ENCODE peak calls at places on chromosome 14, in seven cellular contexts. One of them, this sample, is unnamed.
A peak's percentile ranks its signal among the peaks of the same experiment; 100 is the strongest.

GRCh38 chr14:62123959-62124358 is 361.7 kb downstream of the SNAPC1 start:
- DNase-seq in neural progenitor cell: no peak
- DNase-seq in PC-9: no peak
- DNase-seq in heart right ventricle: no peak
- DNase-seq in BE2C: no peak
- DNase-seq in foreskin fibroblast: no peak
- DNase-seq in left ventricle myocardium inferior: no peak
- DNase-seq in this sample: no peak

GRCh38 chr14:92458959-92459478 is 54.6 kb upstream of the RIN3 start:
- DNase-seq in BE2C: no peak
- DNase-seq in heart right ventricle: no peak
- DNase-seq in foreskin fibroblast: no peak
- DNase-seq in neural progenitor cell: no peak
- DNase-seq in PC-9: no peak
- DNase-seq in left ventricle myocardium inferior: no peak
- DNase-seq in this sample: no peak

GRCh38 chr14:83826838-83827237 is 1703.1 kb upstream of the FLRT2 start:
- DNase-seq in heart right ventricle: no peak
- DNase-seq in PC-9: no peak
- DNase-seq in foreskin fibroblast: peak; percentile 79
- DNase-seq in left ventricle myocardium inferior: no peak
- DNase-seq in neural progenitor cell: no peak
- DNase-seq in BE2C: no peak
- DNase-seq in this sample: no peak

GRCh38 chr14:53376064-53376463 is 222.9 kb upstream of the DDHD1 start:
- DNase-seq in neural progenitor cell: no peak
- DNase-seq in heart right ventricle: no peak
- DNase-seq in PC-9: no peak
- DNase-seq in left ventricle myocardium inferior: no peak
- DNase-seq in BE2C: no peak
- DNase-seq in foreskin fibroblast: no peak
- DNase-seq in this sample: no peak

GRCh38 chr14:98959410-98959809 is 312.6 kb downstream of the BCL11B start:
- DNase-seq in PC-9: no peak
- DNase-seq in left ventricle myocardium inferior: no peak
- DNase-seq in foreskin fibroblast: no peak
- DNase-seq in heart right ventricle: no peak
- DNase-seq in neural progenitor cell: no peak
- DNase-seq in BE2C: no peak
- DNase-seq in this sample: no peak

GRCh38 chr14:90717916-90718315 is 98.3 kb downstream of the TTC7B start:
- DNase-seq in foreskin fibroblast: peak; percentile 54
- DNase-seq in PC-9: no peak
- DNase-seq in BE2C: no peak
- DNase-seq in left ventricle myocardium inferior: no peak
- DNase-seq in heart right ventricle: no peak
- DNase-seq in neural progenitor cell: no peak
- DNase-seq in this sample: no peak

GRCh38 chr14:76149196-76149595 is 2.5 kb upstream of the GPATCH2L start:
- DNase-seq in BE2C: no peak
- DNase-seq in heart right ventricle: no peak
- DNase-seq in left ventricle myocardium inferior: no peak
- DNase-seq in neural progenitor cell: no peak
- DNase-seq in foreskin fibroblast: no peak
- DNase-seq in PC-9: no peak
- DNase-seq in this sample: no peak

GRCh38 chr14:57982802-57983201 is 116.9 kb upstream of the SLC35F4 start:
- DNase-seq in neural progenitor cell: peak; percentile 63
- DNase-seq in BE2C: peak; percentile 36
- DNase-seq in foreskin fibroblast: no peak
- DNase-seq in left ventricle myocardium inferior: no peak
- DNase-seq in PC-9: no peak
- DNase-seq in heart right ventricle: no peak
- DNase-seq in this sample: peak; percentile 32

GRCh38 chr14:71665781-71666180 is 266.4 kb upstream of the RGS6 start:
- DNase-seq in PC-9: no peak
- DNase-seq in neural progenitor cell: no peak
- DNase-seq in heart right ventricle: no peak
- DNase-seq in left ventricle myocardium inferior: no peak
- DNase-seq in BE2C: no peak
- DNase-seq in foreskin fibroblast: no peak
- DNase-seq in this sample: no peak

GRCh38 chr14:69648480-69649414 is 37.4 kb downstream of the SUSD6 start:
- DNase-seq in neural progenitor cell: no peak
- DNase-seq in foreskin fibroblast: peak; percentile 60
- DNase-seq in BE2C: no peak
- DNase-seq in heart right ventricle: no peak
- DNase-seq in PC-9: peak; percentile 34
- DNase-seq in left ventricle myocardium inferior: no peak
- DNase-seq in this sample: no peak

GRCh38 chr14:81400202-81400678 is at the start of gene STON2:
- DNase-seq in foreskin fibroblast: peak; percentile 69
- DNase-seq in PC-9: peak; percentile 91
- DNase-seq in heart right ventricle: peak; percentile 19
- DNase-seq in BE2C: peak; percentile 46
- DNase-seq in left ventricle myocardium inferior: no peak
- DNase-seq in neural progenitor cell: no peak
- DNase-seq in this sample: no peak

GRCh38 chr14:65352964-65353530 is 59.5 kb upstream of the FUT8 start:
- DNase-seq in heart right ventricle: no peak
- DNase-seq in foreskin fibroblast: peak; percentile 63
- DNase-seq in neural progenitor cell: no peak
- DNase-seq in PC-9: peak; percentile 89
- DNase-seq in left ventricle myocardium inferior: no peak
- DNase-seq in BE2C: no peak
- DNase-seq in this sample: no peak

GRCh38 chr14:80491562-80492139 is 280.3 kb upstream of the DIO2 start:
- DNase-seq in heart right ventricle: no peak
- DNase-seq in left ventricle myocardium inferior: no peak
- DNase-seq in BE2C: no peak
- DNase-seq in neural progenitor cell: no peak
- DNase-seq in PC-9: no peak
- DNase-seq in foreskin fibroblast: no peak
- DNase-seq in this sample: no peak

GRCh38 chr14:88209273-88209672 is 113.8 kb downstream of the KCNK10 start:
- DNase-seq in foreskin fibroblast: no peak
- DNase-seq in PC-9: no peak
- DNase-seq in BE2C: no peak
- DNase-seq in heart right ventricle: no peak
- DNase-seq in neural progenitor cell: no peak
- DNase-seq in left ventricle myocardium inferior: no peak
- DNase-seq in this sample: no peak

GRCh38 chr14:71070169-71070568 is 162.9 kb downstream of the PCNX1 start:
- DNase-seq in neural progenitor cell: no peak
- DNase-seq in heart right ventricle: no peak
- DNase-seq in left ventricle myocardium inferior: no peak
- DNase-seq in BE2C: no peak
- DNase-seq in PC-9: no peak
- DNase-seq in foreskin fibroblast: peak; percentile 67
- DNase-seq in this sample: no peak

DNA sequence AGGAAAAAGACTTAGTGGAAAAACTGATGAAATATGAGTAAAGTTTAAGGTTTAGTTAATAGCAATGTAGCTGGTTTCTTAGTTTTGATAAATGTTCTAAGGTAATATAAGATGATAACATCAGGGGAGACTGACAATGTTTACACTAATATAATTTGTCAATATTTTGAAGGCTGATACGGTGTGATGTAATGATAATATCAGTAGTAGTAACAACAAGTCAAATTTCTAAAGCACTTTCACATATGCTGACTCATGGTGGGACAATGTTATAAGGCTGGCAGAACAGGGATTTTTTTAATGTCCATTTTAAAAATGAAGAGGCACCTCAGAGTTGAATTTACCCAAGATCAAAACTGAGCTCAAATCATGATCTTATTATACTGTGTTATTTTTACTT is 2.5 kb upstream of the FLRT2 start:
- DNase-seq in foreskin fibroblast: peak; percentile 55
- DNase-seq in neural progenitor cell: no peak
- DNase-seq in PC-9: no peak
- DNase-seq in heart right ventricle: no peak
- DNase-seq in left ventricle myocardium inferior: no peak
- DNase-seq in BE2C: no peak
- DNase-seq in this sample: no peak
- H3K4me3 ChIP-seq in foreskin fibroblast: no peak overlapping the region
- H3K4me3 ChIP-seq in neural progenitor cell: no peak overlapping the region
- H3K4me3 ChIP-seq in PC-9: no peak overlapping the region
- H3K4me3 ChIP-seq in heart right ventricle: no peak overlapping the region
- H3K4me3 ChIP-seq in left ventricle myocardium inferior: no peak overlapping the region
- H3K4me3 ChIP-seq in BE2C: no peak overlapping the region
- H3K4me3 ChIP-seq in this sample: no peak overlapping the region

DNA sequence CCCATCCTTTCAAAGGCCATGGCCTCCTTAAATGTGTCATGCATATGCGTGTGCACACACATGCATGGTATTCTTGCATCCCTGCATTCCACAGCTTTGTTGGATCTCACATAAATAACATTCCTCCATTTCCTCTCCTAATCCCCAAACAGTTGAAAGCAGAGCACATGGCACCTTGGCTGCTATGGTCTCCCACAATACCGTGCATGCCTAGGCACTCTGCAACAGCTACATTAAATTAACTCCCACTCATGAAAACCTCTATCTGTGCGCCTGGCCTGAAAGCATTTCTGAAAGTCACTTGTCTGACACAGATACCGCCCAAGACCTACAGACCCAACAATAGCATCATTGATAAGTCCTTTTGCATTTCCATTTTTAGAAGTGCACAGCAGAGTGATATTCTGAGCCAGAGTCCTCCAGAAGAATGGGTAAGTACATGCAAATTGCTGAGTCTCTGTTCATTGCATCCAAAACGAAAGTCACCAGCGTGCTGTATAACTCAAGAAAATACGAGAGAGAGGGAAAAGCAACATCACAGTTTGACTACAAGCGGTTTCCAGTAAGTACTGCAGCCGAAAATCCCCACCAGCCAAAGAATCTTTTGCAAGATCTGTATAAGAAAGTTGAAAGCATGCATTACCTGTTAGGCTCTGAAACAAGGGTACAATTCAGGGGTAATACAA is 436 bp downstream of the ASB2 start:
- DNase-seq in left ventricle myocardium inferior: no peak
- DNase-seq in BE2C: no peak
- DNase-seq in PC-9: no peak
- DNase-seq in foreskin fibroblast: no peak
- DNase-seq in heart right ventricle: no peak
- DNase-seq in neural progenitor cell: no peak
- DNase-seq in this sample: no peak
- H3K4me3 ChIP-seq in left ventricle myocardium inferior: peak overlapping the region; percentile 67
- H3K4me3 ChIP-seq in BE2C: no peak overlapping the region
- H3K4me3 ChIP-seq in PC-9: no peak overlapping the region
- H3K4me3 ChIP-seq in foreskin fibroblast: peak overlapping the region; percentile 5
- H3K4me3 ChIP-seq in heart right ventricle: peak overlapping the region; percentile 47
- H3K4me3 ChIP-seq in neural progenitor cell: no peak overlapping the region
- H3K4me3 ChIP-seq in this sample: no peak overlapping the region

DNA sequence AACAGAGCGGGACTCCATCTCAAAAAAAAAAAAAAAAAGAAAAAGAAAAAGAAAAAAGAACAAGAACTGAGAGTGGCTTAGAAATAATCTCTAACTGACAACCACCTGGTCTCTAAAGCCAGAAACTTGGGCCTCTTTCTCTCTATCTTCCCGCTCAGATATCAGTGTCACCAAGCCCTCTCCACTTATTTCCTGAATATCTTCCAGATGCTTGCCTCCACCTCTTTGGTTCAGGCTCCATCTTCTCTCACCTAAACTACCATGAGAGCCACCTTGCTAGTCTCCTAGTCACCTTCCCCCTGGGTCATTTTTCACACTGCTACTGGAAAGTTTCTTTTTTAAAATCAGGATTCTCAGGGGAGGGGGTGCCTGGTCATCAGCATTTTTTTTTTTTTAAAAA is 1.8 kb upstream of the TM9SF1 start:
- DNase-seq in neural progenitor cell: no peak
- DNase-seq in heart right ventricle: no peak
- DNase-seq in PC-9: no peak
- DNase-seq in left ventricle myocardium inferior: no peak
- DNase-seq in foreskin fibroblast: no peak
- DNase-seq in BE2C: no peak
- DNase-seq in this sample: no peak
- H3K4me3 ChIP-seq in neural progenitor cell: no peak overlapping the region
- H3K4me3 ChIP-seq in heart right ventricle: no peak overlapping the region
- H3K4me3 ChIP-seq in PC-9: peak overlapping the region; percentile 71
- H3K4me3 ChIP-seq in left ventricle myocardium inferior: peak overlapping the region; percentile 100
- H3K4me3 ChIP-seq in foreskin fibroblast: no peak overlapping the region
- H3K4me3 ChIP-seq in BE2C: no peak overlapping the region
- H3K4me3 ChIP-seq in this sample: peak overlapping the region; percentile 95

GRCh38 chr14:104968541-104969401 is 9.4 kb downstream of the AHNAK2 start:
- DNase-seq in foreskin fibroblast: peak; percentile 62
- DNase-seq in neural progenitor cell: peak; percentile 37
- DNase-seq in PC-9: no peak
- DNase-seq in BE2C: peak; percentile 57
- DNase-seq in heart right ventricle: no peak
- DNase-seq in left ventricle myocardium inferior: no peak
- DNase-seq in this sample: peak; percentile 51

GRCh38 chr14:104969741-104970230 is 8.4 kb downstream of the AHNAK2 start:
- DNase-seq in foreskin fibroblast: no peak
- DNase-seq in left ventricle myocardium inferior: no peak
- DNase-seq in BE2C: no peak
- DNase-seq in heart right ventricle: no peak
- DNase-seq in neural progenitor cell: no peak
- DNase-seq in PC-9: no peak
- DNase-seq in this sample: peak; percentile 53

GRCh38 chr14:104971447-104972240 is 6.5 kb downstream of the AHNAK2 start:
- DNase-seq in heart right ventricle: no peak
- DNase-seq in PC-9: no peak
- DNase-seq in BE2C: peak; percentile 10
- DNase-seq in foreskin fibroblast: no peak
- DNase-seq in left ventricle myocardium inferior: peak; percentile 8
- DNase-seq in neural progenitor cell: no peak
- DNase-seq in this sample: no peak

GRCh38 chr14:104972301-104973211 is 5.6 kb downstream of the AHNAK2 start:
- DNase-seq in left ventricle myocardium inferior: peak; percentile 17
- DNase-seq in BE2C: peak; percentile 20
- DNase-seq in foreskin fibroblast: peak; percentile 54
- DNase-seq in heart right ventricle: no peak
- DNase-seq in PC-9: peak; percentile 91
- DNase-seq in neural progenitor cell: no peak
- DNase-seq in this sample: peak; percentile 76

DNA sequence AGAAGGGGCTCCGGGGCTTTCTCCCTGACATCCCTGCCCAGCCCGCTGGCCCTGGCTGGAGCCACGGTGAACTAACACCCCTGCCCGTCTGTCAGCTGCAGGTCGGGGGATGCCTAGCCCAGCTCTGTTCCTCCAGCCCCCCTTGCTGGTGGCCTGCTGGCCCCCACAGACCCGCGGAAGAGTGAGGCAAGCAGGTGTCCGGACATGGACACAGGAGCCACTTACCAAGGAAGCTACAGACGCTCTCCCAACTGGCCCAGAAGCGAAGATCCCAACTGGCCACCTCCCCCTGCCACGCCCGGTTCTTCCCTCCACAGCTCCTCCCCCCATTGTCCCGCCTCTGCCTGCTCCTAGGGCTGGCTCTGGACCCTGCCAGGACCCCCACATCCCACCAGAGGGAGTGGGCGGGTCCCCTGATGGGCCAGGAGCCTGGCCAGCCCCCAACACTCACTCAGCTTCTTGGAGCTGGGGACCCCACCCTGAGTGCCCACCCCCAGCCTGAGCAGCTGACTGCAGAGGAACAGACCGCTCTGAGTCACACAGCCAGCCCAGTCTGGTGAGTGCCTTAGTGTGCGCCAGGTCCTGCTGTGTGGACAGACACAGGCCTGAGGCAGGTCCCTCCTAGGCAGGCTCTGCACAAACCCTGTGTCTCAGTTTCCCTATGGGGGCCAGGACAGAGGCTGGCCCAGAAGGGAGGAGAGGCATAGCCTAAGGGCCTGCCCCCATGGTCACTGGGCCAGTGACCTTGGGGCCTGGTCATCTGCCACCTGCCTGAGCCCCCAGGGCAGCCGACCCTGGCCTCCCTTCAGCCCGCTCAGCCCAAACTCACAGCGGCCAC is 7.7 kb downstream of the AHNAK2 start:
- DNase-seq in heart right ventricle: peak; percentile 53
- DNase-seq in left ventricle myocardium inferior: peak; percentile 64
- DNase-seq in neural progenitor cell: peak; percentile 48
- DNase-seq in PC-9: peak; percentile 71
- DNase-seq in foreskin fibroblast: peak; percentile 91
- DNase-seq in BE2C: peak; percentile 56
- DNase-seq in this sample: peak; percentile 74
- H3K4me3 ChIP-seq in heart right ventricle: no peak overlapping the region
- H3K4me3 ChIP-seq in left ventricle myocardium inferior: peak overlapping the region; percentile 42
- H3K4me3 ChIP-seq in neural progenitor cell: no peak overlapping the region
- H3K4me3 ChIP-seq in PC-9: peak overlapping the region; percentile 37
- H3K4me3 ChIP-seq in foreskin fibroblast: peak overlapping the region; percentile 57
- H3K4me3 ChIP-seq in BE2C: no peak overlapping the region
- H3K4me3 ChIP-seq in this sample: no peak overlapping the region

This sample was measured in pancreas.